ENCODE peak calls at places on chromosomes 3 and 15, in nine cellular contexts. One of them, this sample, is unnamed.

GRCh38 chr3:6779140-6779539 is 81.8 kb upstream of the GRM7 start:
- DNase-seq in breast epithelium: no peak
- DNase-seq in transverse colon: no peak
- DNase-seq in GM12892: no peak
- DNase-seq in stomach: no peak
- DNase-seq in HCT116: peak; percentile 3
- DNase-seq in spleen: no peak
- DNase-seq in sigmoid colon: no peak
- DNase-seq in prostate gland: no peak
- DNase-seq in this sample: no peak

GRCh38 chr3:126421573-126422119 is 26.9 kb downstream of the CFAP100 start:
- DNase-seq in sigmoid colon: peak; percentile 44
- DNase-seq in spleen: peak; percentile 68
- DNase-seq in GM12892: no peak
- DNase-seq in HCT116: no peak
- DNase-seq in breast epithelium: no peak
- DNase-seq in prostate gland: no peak
- DNase-seq in transverse colon: no peak
- DNase-seq in stomach: peak; percentile 9
- DNase-seq in this sample: no peak

GRCh38 chr3:111885578-111885977 is 26.5 kb downstream of the PHLDB2 start:
- DNase-seq in spleen: no peak
- DNase-seq in sigmoid colon: no peak
- DNase-seq in transverse colon: no peak
- DNase-seq in HCT116: no peak
- DNase-seq in breast epithelium: no peak
- DNase-seq in stomach: no peak
- DNase-seq in prostate gland: no peak
- DNase-seq in GM12892: no peak
- DNase-seq in this sample: no peak

GRCh38 chr3:42159706-42160472 is 68.7 kb downstream of the TRAK1 start:
- DNase-seq in prostate gland: peak; percentile 58
- DNase-seq in HCT116: peak; percentile 59
- DNase-seq in spleen: peak; percentile 77
- DNase-seq in stomach: peak; percentile 86
- DNase-seq in transverse colon: peak; percentile 87
- DNase-seq in sigmoid colon: peak; percentile 63
- DNase-seq in GM12892: peak; percentile 23
- DNase-seq in breast epithelium: peak; percentile 65
- DNase-seq in this sample: peak; percentile 56

GRCh38 chr15:89835190-89835564 is 20.5 kb upstream of the ANPEP start:
- DNase-seq in GM12892: no peak
- DNase-seq in sigmoid colon: no peak
- DNase-seq in transverse colon: no peak
- DNase-seq in stomach: no peak
- DNase-seq in HCT116: no peak
- DNase-seq in spleen: no peak
- DNase-seq in prostate gland: peak; percentile 62
- DNase-seq in breast epithelium: peak; percentile 50
- DNase-seq in this sample: no peak

GRCh38 chr3:194572131-194572789 is 61.0 kb downstream of the TMEM44 start:
- DNase-seq in HCT116: no peak
- DNase-seq in GM12892: no peak
- DNase-seq in stomach: no peak
- DNase-seq in spleen: no peak
- DNase-seq in prostate gland: no peak
- DNase-seq in sigmoid colon: peak; percentile 77
- DNase-seq in breast epithelium: peak; percentile 62
- DNase-seq in transverse colon: peak; percentile 25
- DNase-seq in this sample: no peak

GRCh38 chr15:63805993-63806980 is 27.5 kb downstream of the HERC1 start:
- DNase-seq in sigmoid colon: no peak
- DNase-seq in HCT116: no peak
- DNase-seq in stomach: no peak
- DNase-seq in prostate gland: no peak
- DNase-seq in spleen: no peak
- DNase-seq in breast epithelium: no peak
- DNase-seq in transverse colon: no peak
- DNase-seq in GM12892: no peak
- DNase-seq in this sample: no peak

GRCh38 chr3:189142527-189142926 is 29.2 kb upstream of the TPRG1 start:
- DNase-seq in stomach: no peak
- DNase-seq in transverse colon: no peak
- DNase-seq in HCT116: no peak
- DNase-seq in sigmoid colon: no peak
- DNase-seq in GM12892: no peak
- DNase-seq in spleen: no peak
- DNase-seq in breast epithelium: no peak
- DNase-seq in prostate gland: no peak
- DNase-seq in this sample: no peak

GRCh38 chr15:45199136-45199810 is 11.5 kb upstream of the SHF start:
- DNase-seq in GM12892: no peak
- DNase-seq in HCT116: no peak
- DNase-seq in prostate gland: peak; percentile 15
- DNase-seq in spleen: no peak
- DNase-seq in transverse colon: peak; percentile 47
- DNase-seq in stomach: no peak
- DNase-seq in sigmoid colon: no peak
- DNase-seq in breast epithelium: peak; percentile 61
- DNase-seq in this sample: no peak

GRCh38 chr15:44813231-44813630 is 76.9 kb downstream of the TRIM69 start:
- DNase-seq in transverse colon: peak; percentile 44
- DNase-seq in GM12892: no peak
- DNase-seq in breast epithelium: no peak
- DNase-seq in sigmoid colon: no peak
- DNase-seq in spleen: no peak
- DNase-seq in stomach: peak; percentile 44
- DNase-seq in prostate gland: no peak
- DNase-seq in HCT116: no peak
- DNase-seq in this sample: no peak

GRCh38 chr3:142976621-142977398 is 13.3 kb upstream of the PAQR9 start:
- DNase-seq in transverse colon: peak; percentile 26
- DNase-seq in prostate gland: no peak
- DNase-seq in HCT116: peak; percentile 61
- DNase-seq in GM12892: no peak
- DNase-seq in stomach: peak; percentile 72
- DNase-seq in spleen: peak; percentile 87
- DNase-seq in breast epithelium: peak; percentile 28
- DNase-seq in sigmoid colon: peak; percentile 78
- DNase-seq in this sample: no peak

GRCh38 chr3:128307029-128307633 is 153.8 kb downstream of the EEFSEC start:
- DNase-seq in spleen: no peak
- DNase-seq in HCT116: no peak
- DNase-seq in GM12892: no peak
- DNase-seq in prostate gland: peak; percentile 59
- DNase-seq in sigmoid colon: no peak
- DNase-seq in transverse colon: no peak
- DNase-seq in stomach: no peak
- DNase-seq in breast epithelium: peak; percentile 3
- DNase-seq in this sample: no peak

GRCh38 chr3:187104956-187105355 is 34.3 kb downstream of the RPL39L start:
- DNase-seq in sigmoid colon: no peak
- DNase-seq in prostate gland: no peak
- DNase-seq in GM12892: no peak
- DNase-seq in stomach: no peak
- DNase-seq in breast epithelium: no peak
- DNase-seq in HCT116: no peak
- DNase-seq in spleen: no peak
- DNase-seq in transverse colon: no peak
- DNase-seq in this sample: no peak

GRCh38 chr3:71189480-71189879 is 394.0 kb downstream of the FOXP1 start:
- DNase-seq in breast epithelium: no peak
- DNase-seq in GM12892: no peak
- DNase-seq in HCT116: no peak
- DNase-seq in spleen: no peak
- DNase-seq in transverse colon: no peak
- DNase-seq in prostate gland: no peak
- DNase-seq in sigmoid colon: no peak
- DNase-seq in stomach: no peak
- DNase-seq in this sample: no peak

GRCh38 chr3:152396867-152397266 is 128.1 kb downstream of the MBNL1 start:
- DNase-seq in breast epithelium: no peak
- DNase-seq in prostate gland: no peak
- DNase-seq in transverse colon: no peak
- DNase-seq in sigmoid colon: no peak
- DNase-seq in spleen: no peak
- DNase-seq in stomach: no peak
- DNase-seq in GM12892: no peak
- DNase-seq in HCT116: no peak
- DNase-seq in this sample: no peak

GRCh38 chr3:123385981-123386380 is 62.9 kb downstream of the ADCY5 start:
- DNase-seq in breast epithelium: no peak
- DNase-seq in sigmoid colon: peak; percentile 85
- DNase-seq in transverse colon: no peak
- DNase-seq in prostate gland: no peak
- DNase-seq in GM12892: no peak
- DNase-seq in spleen: peak; percentile 40
- DNase-seq in stomach: no peak
- DNase-seq in HCT116: no peak
- DNase-seq in this sample: no peak

GRCh38 chr3:37601832-37602231 is 259.8 kb upstream of the CTDSPL start:
- DNase-seq in transverse colon: no peak
- DNase-seq in stomach: no peak
- DNase-seq in breast epithelium: no peak
- DNase-seq in spleen: no peak
- DNase-seq in sigmoid colon: no peak
- DNase-seq in HCT116: no peak
- DNase-seq in GM12892: no peak
- DNase-seq in prostate gland: peak; percentile 30
- DNase-seq in this sample: no peak

GRCh38 chr3:66442254-66443249 is 58.3 kb downstream of the LRIG1 start:
- DNase-seq in stomach: peak; percentile 81
- DNase-seq in HCT116: no peak
- DNase-seq in breast epithelium: peak; percentile 56
- DNase-seq in sigmoid colon: peak; percentile 91
- DNase-seq in transverse colon: peak; percentile 78
- DNase-seq in spleen: no peak
- DNase-seq in prostate gland: peak; percentile 82
- DNase-seq in GM12892: no peak
- DNase-seq in this sample: no peak

GRCh38 chr3:111732248-111732879 is 126.7 kb upstream of the PHLDB2 start:
- DNase-seq in GM12892: no peak
- DNase-seq in prostate gland: peak; percentile 76
- DNase-seq in HCT116: no peak
- DNase-seq in breast epithelium: no peak
- DNase-seq in transverse colon: peak; percentile 36
- DNase-seq in stomach: peak; percentile 79
- DNase-seq in spleen: no peak
- DNase-seq in sigmoid colon: no peak
- DNase-seq in this sample: no peak

GRCh38 chr15:68843425-68844311 is 23.0 kb upstream of the ANP32A start:
- DNase-seq in stomach: no peak
- DNase-seq in HCT116: no peak
- DNase-seq in transverse colon: peak; percentile 10
- DNase-seq in GM12892: no peak
- DNase-seq in spleen: peak; percentile 77
- DNase-seq in prostate gland: no peak
- DNase-seq in sigmoid colon: no peak
- DNase-seq in breast epithelium: no peak
- DNase-seq in this sample: no peak

GRCh38 chr3:120093119-120093922 is 926 bp downstream of the GSK3B start:
- DNase-seq in stomach: no peak
- DNase-seq in sigmoid colon: no peak
- DNase-seq in HCT116: peak; percentile 75
- DNase-seq in transverse colon: peak; percentile 22
- DNase-seq in breast epithelium: no peak
- DNase-seq in prostate gland: peak; percentile 14
- DNase-seq in GM12892: no peak
- DNase-seq in spleen: peak; percentile 84
- DNase-seq in this sample: no peak

GRCh38 chr3:188362405-188362831 is 208.5 kb downstream of the LPP start:
- DNase-seq in prostate gland: peak; percentile 14
- DNase-seq in breast epithelium: no peak
- DNase-seq in spleen: no peak
- DNase-seq in GM12892: no peak
- DNase-seq in transverse colon: no peak
- DNase-seq in HCT116: peak; percentile 49
- DNase-seq in stomach: no peak
- DNase-seq in sigmoid colon: no peak
- DNase-seq in this sample: no peak

GRCh38 chr3:127033171-127033570 is 50.3 kb downstream of the PLXNA1 start:
- DNase-seq in prostate gland: no peak
- DNase-seq in stomach: no peak
- DNase-seq in spleen: no peak
- DNase-seq in GM12892: no peak
- DNase-seq in breast epithelium: no peak
- DNase-seq in HCT116: no peak
- DNase-seq in transverse colon: no peak
- DNase-seq in sigmoid colon: no peak
- DNase-seq in this sample: no peak

GRCh38 chr3:118740722-118741290 is 293.8 kb downstream of the IGSF11 start:
- DNase-seq in sigmoid colon: no peak
- DNase-seq in transverse colon: no peak
- DNase-seq in stomach: no peak
- DNase-seq in HCT116: no peak
- DNase-seq in breast epithelium: no peak
- DNase-seq in prostate gland: no peak
- DNase-seq in GM12892: no peak
- DNase-seq in spleen: no peak
- DNase-seq in this sample: no peak
- TF ChIP-seq POLR2AphosphoS5 in sigmoid colon: no peak
- TF ChIP-seq POLR2AphosphoS5 in transverse colon: no peak
- TF ChIP-seq POLR2AphosphoS5 in stomach: no peak
- TF ChIP-seq POLR2AphosphoS5 in HCT116: no peak
- TF ChIP-seq POLR2AphosphoS5 in breast epithelium: no peak
- TF ChIP-seq POLR2AphosphoS5 in prostate gland: no peak
- TF ChIP-seq POLR2AphosphoS5 in GM12892: no peak
- TF ChIP-seq POLR2AphosphoS5 in spleen: no peak
- TF ChIP-seq POLR2AphosphoS5 in this sample: no peak

GRCh38 chr3:171159024-171159821 is 132.7 kb upstream of the SLC2A2 start:
- DNase-seq in GM12892: no peak
- DNase-seq in prostate gland: no peak
- DNase-seq in HCT116: no peak
- DNase-seq in transverse colon: no peak
- DNase-seq in breast epithelium: no peak
- DNase-seq in spleen: no peak
- DNase-seq in sigmoid colon: no peak
- DNase-seq in stomach: no peak
- DNase-seq in this sample: no peak
- TF ChIP-seq POLR2A in GM12892: no peak
- TF ChIP-seq POLR2A in prostate gland: no peak
- TF ChIP-seq POLR2A in HCT116: no peak
- TF ChIP-seq POLR2A in transverse colon: no peak
- TF ChIP-seq POLR2A in breast epithelium: no peak
- TF ChIP-seq POLR2A in spleen: no peak
- TF ChIP-seq POLR2A in sigmoid colon: no peak
- TF ChIP-seq POLR2A in stomach: no peak
- TF ChIP-seq POLR2A in this sample: no peak

GRCh38 chr3:160394009-160394392 is 5.0 kb downstream of the IFT80 start:
- DNase-seq in HCT116: no peak
- DNase-seq in prostate gland: no peak
- DNase-seq in spleen: no peak
- DNase-seq in GM12892: no peak
- DNase-seq in transverse colon: no peak
- DNase-seq in breast epithelium: no peak
- DNase-seq in stomach: no peak
- DNase-seq in sigmoid colon: no peak
- DNase-seq in this sample: no peak
- TF ChIP-seq POLR2AphosphoS5 in HCT116: no peak
- TF ChIP-seq POLR2AphosphoS5 in prostate gland: no peak
- TF ChIP-seq POLR2AphosphoS5 in spleen: no peak
- TF ChIP-seq POLR2AphosphoS5 in GM12892: no peak
- TF ChIP-seq POLR2AphosphoS5 in transverse colon: no peak
- TF ChIP-seq POLR2AphosphoS5 in breast epithelium: no peak
- TF ChIP-seq POLR2AphosphoS5 in stomach: no peak
- TF ChIP-seq POLR2AphosphoS5 in sigmoid colon: no peak
- TF ChIP-seq POLR2AphosphoS5 in this sample: no peak

GRCh38 chr15:90917569-90917968 is 14.5 kb downstream of the MAN2A2 start:
- DNase-seq in HCT116: no peak
- DNase-seq in transverse colon: no peak
- DNase-seq in sigmoid colon: no peak
- DNase-seq in GM12892: no peak
- DNase-seq in prostate gland: no peak
- DNase-seq in breast epithelium: no peak
- DNase-seq in spleen: no peak
- DNase-seq in stomach: no peak
- DNase-seq in this sample: no peak
- TF ChIP-seq POLR2A in HCT116: no peak
- TF ChIP-seq POLR2A in transverse colon: no peak
- TF ChIP-seq POLR2A in sigmoid colon: no peak
- TF ChIP-seq POLR2A in GM12892: no peak
- TF ChIP-seq POLR2A in prostate gland: no peak
- TF ChIP-seq POLR2A in breast epithelium: no peak
- TF ChIP-seq POLR2A in spleen: no peak
- TF ChIP-seq POLR2A in stomach: no peak
- TF ChIP-seq POLR2A in this sample: no peak